ENCODE peak calls at places on chromosomes 2 and 18, in four cellular contexts. W, G, N and O are unnamed samples.

GRCh38 chr18:50240083-50240563 is 26.2 kb downstream of the CFAP53 start:
- DNase-seq in G (peak; percentile 29), W (no peak), N (no peak), O (no peak)

GRCh38 chr2:226799211-226799975 is at the start of gene IRS1:
- DNase-seq in N (peak; percentile 57), G (peak; percentile 62), W (no peak), O (no peak)

GRCh38 chr18:28365406-28365805 is 188.5 kb upstream of the CDH2 start:
- DNase-seq in N (peak; percentile 7), G (no peak), W (no peak), O (no peak)

GRCh38 chr2:156434461-156435291 is 1.5 kb upstream of the GPD2 start:
- DNase-seq in N (no peak), W (no peak), G (peak; percentile 31), O (no peak)

GRCh38 chr2:19362652-19363473 is 4.4 kb upstream of the OSR1 start:
- DNase-seq in N (peak; percentile 58), W (no peak), G (peak; percentile 71), O (peak; percentile 67)

GRCh38 chr2:224046752-224047151 is 7.7 kb upstream of the SERPINE2 start:
- DNase-seq in W (no peak), N (no peak), G (no peak), O (no peak)

GRCh38 chr2:22729466-22729865 is 655.5 kb upstream of the KLHL29 start:
- DNase-seq in G (no peak), W (no peak), N (no peak), O (no peak)

GRCh38 chr18:79643049-79643765 is 36.4 kb upstream of the CTDP1 start:
- DNase-seq in N (no peak), G (no peak), W (no peak), O (no peak)

GRCh38 chr2:30178618-30179404 is 32.0 kb downstream of the YPEL5 start:
- DNase-seq in W (no peak), N (peak; percentile 86), G (no peak), O (no peak)

GRCh38 chr2:239153806-239154591 is 246.8 kb downstream of the HDAC4 start:
- DNase-seq in W (no peak), G (no peak), N (no peak), O (no peak)

GRCh38 chr2:57692395-57692794 is 354.2 kb upstream of the VRK2 start:
- DNase-seq in N (no peak), G (no peak), W (no peak), O (no peak)

GRCh38 chr2:85741211-85741610 is 12.6 kb upstream of the ATOH8 start:
- DNase-seq in N (no peak), W (no peak), G (no peak), O (no peak)

GRCh38 chr2:235274010-235274409 is 219.8 kb upstream of the AGAP1 start:
- DNase-seq in G (no peak), W (no peak), N (no peak), O (no peak)

GRCh38 chr2:171521361-171522056 is 765 bp upstream of the CYBRD1 start:
- DNase-seq in N (no peak), W (no peak), G (no peak), O (no peak)

GRCh38 chr2:231721641-231722310 is 13.5 kb downstream of the PTMA start:
- DNase-seq in N (no peak), G (no peak), W (no peak), O (no peak)

GRCh38 chr2:151760139-151760650 is 25.9 kb upstream of the NEB start:
- DNase-seq in W (no peak), N (no peak), G (no peak), O (no peak)

GRCh38 chr2:2024751-2025481 is 280.6 kb upstream of the PXDN start:
- DNase-seq in N (no peak), G (no peak), W (no peak), O (no peak)

GRCh38 chr2:172833898-172834297 is 98.3 kb downstream of the RAPGEF4 start:
- DNase-seq in G (no peak), N (no peak), W (no peak), O (no peak)

GRCh38 chr2:19649107-19649506 is 252.7 kb downstream of the TTC32 start:
- DNase-seq in N (no peak), W (peak; percentile 81), G (no peak), O (no peak)

GRCh38 chr2:234673961-234674759 is 177.3 kb upstream of the ARL4C start:
- DNase-seq in G (no peak), W (no peak), N (no peak), O (no peak)

GRCh38 chr2:29487967-29488550 is 372.8 kb downstream of the CLIP4 start:
- DNase-seq in N (no peak), W (no peak), G (no peak), O (no peak)

GRCh38 chr2:4973973-4974372 is 718.2 kb upstream of the SOX11 start:
- DNase-seq in G (no peak), N (no peak), W (no peak), O (no peak)

GRCh38 chr2:198296665-198297308 is 492.4 kb downstream of the PLCL1 start:
- DNase-seq in G (peak; percentile 16), N (peak; percentile 4), W (no peak), O (no peak)

GRCh38 chr2:25309402-25309801 is 32.3 kb downstream of the DNMT3A start:
- DNase-seq in G (peak; percentile 10), W (no peak), N (no peak), O (no peak)